ENCODE peak calls at places on chromosome 7, in five cellular contexts. P is sigmoid colon, U is K562, I is SK-N-SH, D is transverse colon. R is an unnamed sample.

GRCh38 chr7:37448057-37448636 is 517 bp downstream of the ELMO1 start:
- DNase-seq in P (peak; percentile 68), U (no peak), I (peak; percentile 86), D (peak; percentile 17), R (peak; percentile 46)

GRCh38 chr7:139046143-139046542 is 10.3 kb upstream of the ZC3HAV1L start:
- DNase-seq in P (no peak), U (no peak), I (no peak), D (no peak), R (no peak)

GRCh38 chr7:117001283-117001682 is 48.0 kb downstream of the ST7 start:
- DNase-seq in P (no peak), U (no peak), I (no peak), D (no peak), R (no peak)

GRCh38 chr7:73341877-73342276 is 13.9 kb downstream of the FKBP6 start:
- DNase-seq in P (no peak), U (peak; percentile 71), I (no peak), D (no peak), R (no peak)

GRCh38 chr7:144087230-144087629 is 1.2 kb downstream of the OR2A12 start:
- DNase-seq in P (no peak), U (no peak), I (no peak), D (no peak), R (no peak)

GRCh38 chr7:101410743-101411476 is 48.2 kb downstream of the COL26A1 start:
- DNase-seq in P (no peak), U (peak; percentile 82), I (peak; percentile 94), D (peak; percentile 19), R (peak; percentile 37)

GRCh38 chr7:139783647-139784385 is 6.0 kb upstream of the HIPK2 start:
- DNase-seq in P (no peak), U (peak; percentile 46), I (no peak), D (no peak), R (no peak)

GRCh38 chr7:16564909-16565426 is 38.3 kb downstream of the LRRC72 start:
- DNase-seq in P (no peak), U (peak; percentile 66), I (peak; percentile 61), D (no peak), R (no peak)

GRCh38 chr7:91351374-91351773 is 87.1 kb downstream of the FZD1 start:
- DNase-seq in P (no peak), U (no peak), I (no peak), D (no peak), R (no peak)

GRCh38 chr7:14934831-14935230 is 32.3 kb upstream of the DGKB start:
- DNase-seq in P (no peak), U (no peak), I (no peak), D (no peak), R (no peak)

GRCh38 chr7:85172530-85172941 is 14.3 kb downstream of the SEMA3D start:
- DNase-seq in P (no peak), U (no peak), I (no peak), D (no peak), R (no peak)

GRCh38 chr7:30173058-30173897 is 38.5 kb downstream of the MTURN start:
- DNase-seq in P (peak; percentile 93), U (peak; percentile 34), I (peak; percentile 87), D (peak; percentile 32), R (peak; percentile 53)

GRCh38 chr7:123975049-123975448 is 50.0 kb downstream of the SPAM1 start:
- DNase-seq in P (no peak), U (no peak), I (no peak), D (no peak), R (no peak)

GRCh38 chr7:55964261-55964801 is at the start of gene NIPSNAP2:
- DNase-seq in P (peak; percentile 83), U (peak; percentile 87), I (peak; percentile 99), D (peak; percentile 61), R (peak; percentile 56)

GRCh38 chr7:36082216-36082615 is 70.8 kb upstream of the EEPD1 start:
- DNase-seq in P (no peak), U (no peak), I (no peak), D (no peak), R (no peak)

GRCh38 chr7:137774793-137775201 is 72.0 kb downstream of the DGKI start:
- DNase-seq in P (no peak), U (no peak), I (no peak), D (no peak), R (no peak)

GRCh38 chr7:92609921-92610518 is 19.8 kb upstream of the FAM133B start:
- DNase-seq in P (no peak), U (no peak), I (peak; percentile 43), D (no peak), R (no peak)

GRCh38 chr7:139725077-139725476 is 52.7 kb downstream of the HIPK2 start:
- DNase-seq in P (no peak), U (no peak), I (no peak), D (peak; percentile 32), R (peak; percentile 21)

GRCh38 chr7:66641526-66641871 is 12.8 kb downstream of the KCTD7 start:
- DNase-seq in P (no peak), U (no peak), I (no peak), D (no peak), R (no peak)

GRCh38 chr7:149775176-149775556 is 1.8 kb upstream of the ZNF467 start:
- DNase-seq in P (no peak), U (no peak), I (no peak), D (no peak), R (no peak)

GRCh38 chr7:27868117-27868516 is 128.2 kb downstream of the TAX1BP1 start:
- DNase-seq in P (no peak), U (no peak), I (no peak), D (no peak), R (peak; percentile 43)

GRCh38 chr7:114857605-114858004 is 64.3 kb upstream of the MDFIC start:
- DNase-seq in P (no peak), U (no peak), I (no peak), D (no peak), R (no peak)

GRCh38 chr7:105673367-105674188 is 92.3 kb upstream of the EFCAB10 start:
- DNase-seq in P (peak; percentile 81), U (no peak), I (no peak), D (peak; percentile 33), R (peak; percentile 85)

GRCh38 chr7:27169658-27170493 is 4.2 kb downstream of the HOXA10 start:
- DNase-seq in P (peak; percentile 69), U (no peak), I (no peak), D (peak; percentile 28), R (peak; percentile 67)

GRCh38 chr7:28132959-28133745 is 47.4 kb downstream of the JAZF1 start:
- DNase-seq in P (no peak), U (no peak), I (peak; percentile 41), D (no peak), R (no peak)

GRCh38 chr7:12373580-12374263 is 29.9 kb downstream of the VWDE start:
- DNase-seq in P (no peak), U (no peak), I (no peak), D (no peak), R (no peak)

GRCh38 chr7:23205861-23206510 is 24.1 kb downstream of the NUP42 start:
- DNase-seq in P (no peak), U (no peak), I (peak; percentile 41), D (no peak), R (no peak)

GRCh38 chr7:35869810-35870209 is 69.0 kb downstream of the SEPTIN7 start:
- DNase-seq in P (no peak), U (no peak), I (no peak), D (no peak), R (no peak)

GRCh38 chr7:51249991-51250390 is 66.6 kb downstream of the COBL start:
- DNase-seq in P (no peak), U (no peak), I (no peak), D (no peak), R (no peak)

GRCh38 chr7:40888499-40888898 is 753.7 kb downstream of the SUGCT start:
- DNase-seq in P (no peak), U (no peak), I (no peak), D (peak; percentile 56), R (no peak)

GRCh38 chr7:99050971-99051370 is 92.9 kb downstream of the SMURF1 start:
- DNase-seq in P (no peak), U (no peak), I (no peak), D (no peak), R (no peak)
- TF ChIP-seq POLR2AphosphoS5 in P (no peak), U (no peak), I (no peak), D (no peak), R (no peak)

GRCh38 chr7:77664715-77665114 is 31.5 kb upstream of the RSBN1L start:
- DNase-seq in P (no peak), U (no peak), I (no peak), D (no peak), R (no peak)
- H3K27ac ChIP-seq in P (no peak overlapping the region), U (no peak overlapping the region), I (no peak overlapping the region), D (peak overlapping the region; percentile 1), R (no peak overlapping the region)

DNA sequence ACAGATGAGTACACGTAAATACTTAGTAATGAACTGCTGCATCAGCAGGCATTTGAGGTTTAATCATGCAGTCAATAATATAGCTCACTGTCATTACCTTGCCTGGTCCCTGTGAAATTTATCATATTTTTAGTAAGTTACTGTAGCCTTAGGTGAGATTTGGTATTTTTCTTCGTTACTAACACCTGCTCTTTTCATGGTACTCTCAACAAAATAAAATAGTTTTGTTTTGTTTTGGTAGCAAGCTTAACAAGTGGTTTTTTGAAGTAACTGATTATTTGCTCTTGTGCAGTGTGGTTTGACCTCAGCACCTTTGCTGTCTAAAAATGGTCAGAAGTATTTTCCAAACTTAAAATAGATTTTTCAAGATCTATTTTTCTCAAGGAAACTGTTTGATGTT is 20.8 kb upstream of the RPA3 start:
- DNase-seq in P (no peak), U (no peak), I (no peak), D (no peak), R (no peak)
- TF ChIP-seq EP300 in P (no peak), U (no peak), I (no peak), D (no peak), R (no peak)

GRCh38 chr7:44042221-44042620 is 2.3 kb upstream of the DBNL start:
- DNase-seq in P (no peak), U (no peak), I (no peak), D (no peak), R (no peak)

GRCh38 chr7:44043902-44044301 is 600 bp upstream of the DBNL start:
- DNase-seq in P (no peak), U (peak; percentile 18), I (no peak), D (no peak), R (no peak)

GRCh38 chr7:44045226-44046014 is 918 bp downstream of the DBNL start:
- DNase-seq in P (no peak), U (no peak), I (no peak), D (no peak), R (no peak)

GRCh38 chr7:44046321-44047061 is 2.0 kb downstream of the DBNL start:
- DNase-seq in P (peak; percentile 55), U (peak; percentile 34), I (no peak), D (no peak), R (peak; percentile 59)

DNA sequence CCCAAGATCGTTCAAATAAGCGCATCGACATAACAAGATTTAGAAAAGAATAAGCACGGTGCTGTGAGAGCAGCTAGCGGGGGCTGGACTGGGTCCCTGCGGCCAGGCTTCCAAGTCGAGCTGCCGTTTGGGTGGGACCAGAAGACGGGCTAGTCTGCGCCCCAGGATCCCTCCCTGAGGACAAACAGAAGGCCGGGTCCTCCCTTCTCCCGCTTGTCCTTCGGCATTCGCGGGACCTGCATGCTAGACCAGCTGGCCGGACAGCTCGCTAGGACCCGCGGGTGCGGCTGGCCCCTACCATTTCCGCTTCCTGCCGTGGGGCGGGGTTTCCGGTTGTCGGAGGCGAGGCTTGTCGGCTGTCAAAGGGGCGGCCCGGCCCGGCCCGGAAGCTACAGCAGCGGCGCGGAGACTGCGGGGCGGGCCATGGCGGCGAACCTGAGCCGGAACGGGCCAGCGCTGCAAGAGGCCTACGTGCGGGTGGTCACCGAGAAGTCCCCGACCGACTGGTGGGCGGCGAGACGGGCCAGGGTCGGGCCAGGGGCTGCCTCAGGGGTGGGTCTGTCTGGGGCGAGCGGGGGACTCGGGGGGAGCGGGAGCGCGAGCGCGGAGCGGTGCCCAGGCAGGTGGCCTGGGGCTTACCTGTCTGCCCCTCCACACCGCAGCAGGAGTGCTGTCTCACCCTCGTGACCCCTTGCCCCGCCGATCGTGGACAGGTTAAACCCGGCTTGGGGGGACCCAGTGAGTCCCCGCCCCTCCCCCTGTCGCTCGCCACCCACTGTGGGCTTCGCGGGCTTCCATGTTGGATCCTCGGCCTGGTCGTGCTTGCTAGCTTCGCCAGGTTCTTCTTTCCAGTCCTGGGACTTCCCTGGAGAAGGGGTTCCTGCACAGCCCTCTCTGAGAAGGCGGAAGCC is at the start of gene DBNL:
- DNase-seq in P (peak; percentile 96), U (peak; percentile 92), I (peak; percentile 99), D (peak; percentile 97), R (peak; percentile 98)
- TF ChIP-seq POLR2AphosphoS5 in P (peak; percentile 93), U (peak; percentile 82), I (peak; percentile 99), D (peak; percentile 93), R (peak; percentile 95)